ENCODE peak calls at places on chromosomes 12 and 14, in ten cellular contexts. S is CD4-positive, CD25-positive, alpha-beta regulatory T cell; O is IMR-90; E is B cell; V is mucosa of descending colon; R is activated T-cell treated with anti-CD3 and anti-CD28 coated beads, Interleukin-2, amount 50 U/mL, for 72 hours; J is activated CD8-positive, alpha-beta T cell treated with anti-CD3 and anti-CD28 coated beads, Interleukin-2, amount 10 ng/mL, durations not matched to agents 7 days and 5 days; U is RWPE2; Z is natural killer cell; C is gastrocnemius medialis. X is an unnamed sample.

GRCh38 chr12:47123730-47124129 is 44.0 kb upstream of the AMIGO2 start:
- ATAC-seq in S (no peak), O (no peak), E (no peak), V (no peak), R (no peak), J (no peak), U (no peak), Z (no peak), C (no peak), X (no peak)

GRCh38 chr12:120994059-120994458 is 15.7 kb downstream of the HNF1A start:
- ATAC-seq in S (no peak), O (no peak), E (no peak), V (no peak), R (no peak), J (no peak), U (no peak), Z (no peak), C (no peak), X (no peak)

GRCh38 chr14:100641274-100641860 is 54.1 kb upstream of the BEGAIN start:
- ATAC-seq in S (no peak), O (no peak), E (no peak), V (peak), R (no peak), J (no peak), U (no peak), Z (no peak), C (no peak), X (no peak)

GRCh38 chr12:60263146-60263545 is 667.3 kb downstream of the SLC16A7 start:
- ATAC-seq in S (no peak), O (no peak), E (no peak), V (no peak), R (no peak), J (no peak), U (no peak), Z (no peak), C (no peak), X (no peak)

GRCh38 chr12:121653999-121654398 is 15.5 kb downstream of the MORN3 start:
- ATAC-seq in S (no peak), O (no peak), E (no peak), V (no peak), R (no peak), J (no peak), U (no peak), Z (no peak), C (no peak), X (no peak)

GRCh38 chr14:53408175-53408879 is 255.2 kb upstream of the DDHD1 start:
- ATAC-seq in S (no peak), O (no peak), E (no peak), V (no peak), R (no peak), J (no peak), U (no peak), Z (no peak), C (no peak), X (no peak)

GRCh38 chr12:121218588-121219352 is 8.8 kb downstream of the P2RX4 start:
- ATAC-seq in S (no peak), O (no peak), E (no peak), V (peak), R (no peak), J (no peak), U (no peak), Z (no peak), C (no peak), X (no peak)

GRCh38 chr12:102535306-102535705 is 54.9 kb upstream of the IGF1 start:
- ATAC-seq in S (no peak), O (no peak), E (no peak), V (no peak), R (no peak), J (no peak), U (no peak), Z (no peak), C (no peak), X (no peak)

GRCh38 chr14:75070383-75070782 is 942 bp downstream of the ZC2HC1C start:
- ATAC-seq in S (no peak), O (no peak), E (no peak), V (no peak), R (no peak), J (no peak), U (no peak), Z (no peak), C (no peak), X (no peak)